ENCODE peak calls at places on chromosomes 16 and 17, in four cellular contexts. S is endothelial cell of umbilical vein, Y is breast epithelium, E is GM12878. K is an unnamed sample.

GRCh38 chr16:8962393-8963009 is 1.2 kb downstream of the USP7 start:
- DNase-seq in E (no peak), Y (no peak), S (peak), K (no peak)

GRCh38 chr16:88759245-88759975 is 25.6 kb downstream of the PIEZO1 start:
- DNase-seq in E (no peak), Y (no peak), S (peak), K (no peak)

GRCh38 chr17:64441772-64442549 is 7.0 kb upstream of the MILR1 start:
- DNase-seq in Y (no peak), S (peak), E (no peak), K (no peak)

GRCh38 chr16:12271006-12271405 is 294.5 kb downstream of the SNX29 start:
- DNase-seq in Y (no peak), E (no peak), S (no peak), K (no peak)

GRCh38 chr17:81342062-81342699 is 47.1 kb upstream of the SLC38A10 start:
- DNase-seq in E (no peak), S (peak), Y (no peak), K (no peak)

GRCh38 chr17:39139137-39139516 is 12.3 kb downstream of the PLXDC1 start:
- DNase-seq in Y (no peak), S (no peak), E (no peak), K (no peak)

GRCh38 chr17:15091825-15092224 is 173.3 kb downstream of the PMP22 start:
- DNase-seq in S (no peak), E (no peak), Y (no peak), K (no peak)

GRCh38 chr16:67349172-67349571 is 22.6 kb downstream of the LRRC36 start:
- DNase-seq in E (no peak), S (peak), Y (no peak), K (no peak)

GRCh38 chr17:82613283-82614094 is 34.8 kb downstream of the WDR45B start:
- DNase-seq in S (no peak), E (no peak), Y (no peak), K (no peak)

GRCh38 chr16:67236551-67237395 is 9.8 kb downstream of the TMEM208 start:
- DNase-seq in Y (no peak), S (peak), E (no peak), K (no peak)

GRCh38 chr17:17751996-17752821 is 71.0 kb downstream of the RAI1 start:
- DNase-seq in Y (peak), S (peak), E (peak), K (peak)

GRCh38 chr17:16371742-16372141 is 9.1 kb upstream of the UBB start:
- DNase-seq in E (no peak), Y (no peak), S (peak), K (no peak)

GRCh38 chr16:57266531-57267268 is 17.8 kb downstream of the PLLP start:
- DNase-seq in E (no peak), Y (peak), S (peak), K (no peak)

GRCh38 chr16:74767749-74768148 is 6.9 kb downstream of the FA2H start:
- DNase-seq in Y (no peak), S (no peak), E (no peak), K (no peak)

GRCh38 chr17:43714338-43715149 is 44.0 kb downstream of the SOST start:
- DNase-seq in E (no peak), S (peak), Y (peak), K (no peak)

GRCh38 chr16:48383877-48384304 is 1.3 kb downstream of the SIAH1 start:
- DNase-seq in E (no peak), Y (no peak), S (peak), K (no peak)

GRCh38 chr17:39209317-39210092 is 9.4 kb downstream of the RPL19 start:
- DNase-seq in Y (peak), S (peak), E (no peak), K (no peak)

GRCh38 chr16:84349852-84350565 is 18.3 kb upstream of the ATP2C2 start:
- DNase-seq in S (no peak), E (no peak), Y (no peak), K (no peak)

GRCh38 chr17:31085563-31085962 is 9.2 kb upstream of the NF1 start:
- DNase-seq in E (no peak), S (no peak), Y (no peak), K (no peak)

GRCh38 chr17:79483122-79483521 is 127.7 kb downstream of the RBFOX3 start:
- DNase-seq in E (no peak), Y (no peak), S (no peak), K (no peak)

GRCh38 chr17:79323556-79323955 is 248.9 kb downstream of the ENGASE start:
- DNase-seq in E (no peak), Y (no peak), S (no peak), K (no peak)

GRCh38 chr16:86227801-86228200 is 282.5 kb upstream of the FOXF1 start:
- DNase-seq in E (no peak), Y (no peak), S (no peak), K (no peak)

GRCh38 chr17:75124041-75124818 is 7.3 kb downstream of the NT5C start:
- DNase-seq in S (peak), Y (no peak), E (no peak), K (no peak)

GRCh38 chr17:38317081-38317480 is 20.1 kb downstream of the MRPL45 start:
- DNase-seq in Y (no peak), S (peak), E (no peak), K (no peak)

GRCh38 chr17:56319531-56319930 is 166.3 kb downstream of the ANKFN1 start:
- DNase-seq in E (peak), S (peak), Y (no peak), K (no peak)

GRCh38 chr17:73307130-73307529 is 4.7 kb downstream of the CDC42EP4 start:
- DNase-seq in E (no peak), S (no peak), Y (peak), K (no peak)

GRCh38 chr16:67825906-67826305 is 16.2 kb upstream of the THAP11 start:
- DNase-seq in S (no peak), Y (no peak), E (no peak), K (no peak)

GRCh38 chr17:78128616-78129384 is at the start of gene TMC6:
- DNase-seq in S (peak), E (no peak), Y (peak), K (no peak)

GRCh38 chr17:72556944-72557826 is 436.4 kb downstream of the SOX9 start:
- DNase-seq in E (no peak), Y (peak), S (peak), K (no peak)

GRCh38 chr16:82748026-82748425 is 121.3 kb downstream of the CDH13 start:
- DNase-seq in S (peak), E (no peak), Y (no peak), K (no peak)

GRCh38 chr17:27984816-27985215 is 57.7 kb upstream of the NLK start:
- DNase-seq in S (peak), E (no peak), Y (no peak), K (no peak)
- TF ChIP-seq POLR2AphosphoS5 in S (no peak), E (no peak), Y (no peak), K (peak)

DNA sequence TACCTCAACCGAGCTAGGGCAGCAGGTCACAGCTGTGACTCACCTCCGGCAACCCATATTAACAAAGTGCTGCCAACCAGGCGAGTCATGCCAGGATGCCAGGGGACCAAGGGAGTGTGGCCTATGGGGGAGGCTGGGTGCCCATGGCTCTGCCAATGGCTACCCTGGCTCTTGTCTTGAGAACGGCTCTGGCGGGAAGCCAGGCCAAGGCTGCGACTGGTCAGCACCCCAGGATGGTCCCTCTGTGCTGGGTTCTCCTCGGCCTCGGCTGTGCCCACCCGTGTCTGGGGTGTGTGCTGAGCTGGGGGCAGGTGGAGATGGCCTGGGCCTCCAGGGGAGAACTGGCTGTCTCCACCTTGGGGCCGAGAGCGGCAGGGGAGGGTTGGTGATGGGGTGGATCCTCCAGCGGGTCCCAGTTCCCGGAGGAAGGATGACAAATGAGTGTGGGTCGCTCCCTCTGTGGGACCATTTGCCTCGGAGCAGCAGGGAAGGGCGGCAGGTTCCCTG is 75.9 kb downstream of the MRC2 start:
- DNase-seq in S (peak), Y (peak), E (no peak), K (no peak)
- H3K4me3 ChIP-seq in S (no peak), Y (peak), E (no peak), K (peak)

GRCh38 chr17:76567634-76568432 is 17.8 kb downstream of the ST6GALNAC2 start:
- DNase-seq in Y (no peak), E (no peak), S (no peak), K (no peak)
- TF ChIP-seq POLR2AphosphoS5 in Y (no peak), E (no peak), S (peak), K (no peak)

DNA sequence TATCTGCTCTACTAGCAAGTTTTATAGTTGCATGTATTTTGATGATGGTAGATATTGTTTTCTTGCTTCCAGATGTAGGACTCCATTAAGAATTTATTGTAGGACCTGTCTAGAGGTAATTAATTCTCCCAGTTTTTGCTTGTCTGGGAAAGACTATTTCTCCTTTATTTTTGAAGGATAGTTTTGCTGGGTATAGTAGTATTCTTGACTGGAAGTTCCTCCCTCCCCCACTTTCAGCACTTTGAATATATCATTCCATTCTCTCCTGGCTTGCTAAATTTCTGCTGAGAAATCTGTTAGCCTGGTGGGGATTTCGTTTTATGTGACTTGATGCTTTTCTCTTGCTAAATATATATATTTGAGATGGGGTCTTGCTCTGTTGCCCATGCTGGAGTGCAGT is 8.0 kb upstream of the PHB1 start:
- DNase-seq in Y (no peak), E (no peak), S (no peak), K (no peak)
- H3K4me3 ChIP-seq in Y (no peak), E (no peak), S (no peak), K (no peak)

GRCh38 chr16:525520-526180 is 1.9 kb upstream of the CAPN15 start:
- DNase-seq in Y (peak), S (peak), E (peak), K (no peak)

GRCh38 chr16:526181-527014 is 1.1 kb upstream of the CAPN15 start:
- DNase-seq in Y (peak), E (no peak), S (no peak), K (no peak)

GRCh38 chr16:523097-523741 is 4.3 kb upstream of the CAPN15 start:
- DNase-seq in S (no peak), E (no peak), Y (no peak), K (no peak)

GRCh38 chr16:524274-525011 is 3.1 kb upstream of the CAPN15 start:
- DNase-seq in Y (no peak), E (no peak), S (no peak), K (no peak)

DNA sequence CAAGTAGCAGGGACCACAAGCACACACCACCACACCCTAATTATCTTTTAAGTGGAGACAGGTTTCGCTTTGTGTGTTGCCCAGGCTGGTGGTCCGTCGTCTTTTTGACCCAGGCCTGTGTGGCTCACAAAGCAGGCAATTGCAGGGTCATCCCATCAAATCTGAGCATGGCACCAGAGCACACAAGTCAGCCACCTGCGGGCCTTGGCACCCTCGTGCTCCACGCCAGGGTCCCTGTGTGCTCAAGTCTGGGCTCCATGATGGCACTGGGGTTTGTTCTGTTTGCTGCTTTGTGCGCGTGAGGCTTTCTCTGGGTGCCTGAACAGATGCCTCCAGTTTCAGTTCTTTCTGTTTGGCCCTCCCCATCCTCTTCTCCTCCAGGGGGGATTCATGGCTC is 2.4 kb upstream of the CAPN15 start:
- DNase-seq in Y (no peak), E (no peak), S (no peak), K (no peak)
- TF ChIP-seq POLR2AphosphoS5 in Y (no peak), E (peak), S (no peak), K (no peak)

GRCh38 chr17:52158450-52159042 is at the start of gene CA10:
- DNase-seq in E (no peak), S (no peak), Y (no peak), K (no peak)

GRCh38 chr17:52157161-52157560 is 1.4 kb downstream of the CA10 start:
- DNase-seq in Y (no peak), S (no peak), E (no peak), K (no peak)

GRCh38 chr17:52155301-52155700 is 3.2 kb downstream of the CA10 start:
- DNase-seq in S (no peak), E (no peak), Y (no peak), K (no peak)

GRCh38 chr17:52157603-52158449 is 688 bp downstream of the CA10 start:
- DNase-seq in Y (no peak), E (no peak), S (no peak), K (no peak)

GRCh38 chr17:52156576-52156975 is 1.9 kb downstream of the CA10 start:
- DNase-seq in S (no peak), Y (no peak), E (no peak), K (no peak)
- H3K4me3 ChIP-seq in S (no peak), Y (no peak), E (no peak), K (no peak)

DNA sequence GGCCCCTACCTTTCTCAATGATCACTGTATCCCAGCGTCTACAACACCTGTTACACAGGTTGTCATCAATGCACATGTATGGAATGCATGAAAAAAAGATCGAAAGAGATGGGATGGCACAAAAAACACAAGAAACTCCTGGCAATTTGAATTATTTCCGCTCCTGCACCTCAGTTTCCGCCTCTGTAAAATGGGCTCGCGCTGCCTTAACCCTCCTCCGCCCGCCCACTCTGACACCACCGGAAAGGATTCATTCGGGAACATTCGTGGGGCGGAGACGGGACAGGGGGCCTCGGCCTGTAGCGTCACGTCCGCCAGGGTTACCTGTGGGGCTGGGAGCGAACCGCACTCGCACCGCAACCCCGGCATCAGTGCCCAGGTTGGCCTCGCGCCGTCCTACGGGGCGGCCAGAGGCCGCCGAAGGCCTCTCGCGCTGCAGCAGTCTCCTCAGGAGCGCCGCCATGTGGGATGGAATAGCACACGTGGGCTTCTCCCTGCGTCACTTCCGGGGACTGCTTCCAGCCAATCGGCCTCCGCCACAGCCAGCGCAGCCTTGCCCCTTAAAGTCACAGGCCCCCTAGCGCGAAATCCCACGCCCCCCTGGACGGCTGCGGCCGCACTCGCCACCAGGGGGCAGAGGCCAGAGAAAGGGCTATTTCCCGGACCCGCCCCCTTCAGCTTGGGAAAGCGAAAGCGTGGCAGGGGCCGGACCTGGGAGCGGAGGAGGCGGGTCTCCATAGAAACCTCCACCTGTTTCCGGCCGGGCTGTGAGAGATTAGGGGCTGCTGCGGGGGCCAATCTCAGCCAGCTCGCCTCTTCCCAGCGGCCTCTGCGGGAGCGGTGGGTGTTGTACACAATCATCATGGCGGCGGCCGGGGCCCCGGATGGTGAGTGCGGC is at the start of the genes EARS2 and UBFD1:
- DNase-seq in E (peak), Y (peak), S (peak), K (peak)
- TF ChIP-seq POLR2AphosphoS5 in E (peak), Y (peak), S (peak), K (peak)

GRCh38 chr16:1677339-1677738 is 740 bp upstream of the JPT2 start:
- DNase-seq in E (no peak), S (no peak), Y (no peak), K (no peak)

GRCh38 chr16:1681032-1681431 is 3.0 kb downstream of the JPT2 start:
- DNase-seq in E (no peak), S (no peak), Y (no peak), K (no peak)

GRCh38 chr16:1678500-1679098 is 520 bp downstream of the JPT2 start:
- DNase-seq in E (no peak), S (peak), Y (peak), K (no peak)

GRCh38 chr16:1677942-1678499 is at the start of gene JPT2:
- DNase-seq in E (peak), S (peak), Y (peak), K (peak)

DNA sequence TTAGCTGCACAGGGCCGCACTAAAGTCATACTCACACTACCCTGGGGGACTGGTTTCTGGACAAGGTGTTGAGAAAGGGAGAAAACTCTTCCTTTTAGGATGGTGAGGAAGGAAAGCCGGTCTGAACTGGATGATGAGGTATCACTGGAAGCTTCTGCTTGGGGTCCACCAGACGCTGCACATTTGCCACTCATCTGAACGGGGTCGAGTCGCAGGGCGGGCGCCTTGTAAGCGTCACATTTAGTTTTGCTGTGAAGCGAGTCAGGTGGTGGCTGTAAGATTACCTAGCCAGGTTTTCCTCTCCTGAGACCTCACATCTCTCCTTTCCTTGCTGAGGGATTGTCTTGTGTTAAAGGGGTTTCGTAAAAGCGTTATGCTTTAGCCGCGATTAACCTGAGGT is 2.3 kb downstream of the JPT2 start:
- DNase-seq in E (no peak), S (no peak), Y (no peak), K (no peak)
- H3K4me3 ChIP-seq in E (peak), S (no peak), Y (no peak), K (no peak)

GRCh38 chr17:57655564-57655963 is 89.5 kb downstream of the CCDC182 start:
- DNase-seq in Y (no peak), E (no peak), S (no peak), K (no peak)
- TF ChIP-seq POLR2AphosphoS5 in Y (no peak), E (no peak), S (no peak), K (no peak)

K was measured in esophagus muscularis mucosa.